ENCODE peak calls at places on chromosome 9, in eight cellular contexts. One of them, this sample, is unnamed.

GRCh38 chr9:69122391-69123141 is 51.5 kb upstream of the TJP2 start:
- DNase-seq in NCI-H82: no peak
- DNase-seq in dermis microvascular lymphatic vessel endothelial cell: peak
- DNase-seq in CD8-positive, alpha-beta T cell: no peak
- DNase-seq in lower leg skin: peak
- DNase-seq in amniotic stem cell: peak
- DNase-seq in activated CD4-positive, alpha-beta memory T cell treated with anti-CD3 and anti-CD28 coated beads, Interleukin-2, amount 10 ng/mL, durations not matched to agents 7 days and 5 days: no peak
- DNase-seq in stimulated activated CD8-positive, alpha-beta memory T cell treated with anti-CD3 and anti-CD28 coated beads, Interleukin-4, amount 100 ng/mL, for 48 hours: no peak
- DNase-seq in this sample: no peak

GRCh38 chr9:129932303-129933151 is 97.3 kb downstream of the USP20 start:
- DNase-seq in CD8-positive, alpha-beta T cell: no peak
- DNase-seq in dermis microvascular lymphatic vessel endothelial cell: peak
- DNase-seq in activated CD4-positive, alpha-beta memory T cell treated with anti-CD3 and anti-CD28 coated beads, Interleukin-2, amount 10 ng/mL, durations not matched to agents 7 days and 5 days: no peak
- DNase-seq in lower leg skin: no peak
- DNase-seq in NCI-H82: peak
- DNase-seq in amniotic stem cell: no peak
- DNase-seq in stimulated activated CD8-positive, alpha-beta memory T cell treated with anti-CD3 and anti-CD28 coated beads, Interleukin-4, amount 100 ng/mL, for 48 hours: no peak
- DNase-seq in this sample: no peak

GRCh38 chr9:15967068-15967467 is 414.2 kb downstream of the CCDC171 start:
- DNase-seq in stimulated activated CD8-positive, alpha-beta memory T cell treated with anti-CD3 and anti-CD28 coated beads, Interleukin-4, amount 100 ng/mL, for 48 hours: no peak
- DNase-seq in activated CD4-positive, alpha-beta memory T cell treated with anti-CD3 and anti-CD28 coated beads, Interleukin-2, amount 10 ng/mL, durations not matched to agents 7 days and 5 days: no peak
- DNase-seq in dermis microvascular lymphatic vessel endothelial cell: no peak
- DNase-seq in amniotic stem cell: no peak
- DNase-seq in CD8-positive, alpha-beta T cell: no peak
- DNase-seq in lower leg skin: no peak
- DNase-seq in NCI-H82: no peak
- DNase-seq in this sample: no peak

GRCh38 chr9:97579914-97580313 is 53.3 kb downstream of the TSTD2 start:
- DNase-seq in lower leg skin: no peak
- DNase-seq in NCI-H82: no peak
- DNase-seq in activated CD4-positive, alpha-beta memory T cell treated with anti-CD3 and anti-CD28 coated beads, Interleukin-2, amount 10 ng/mL, durations not matched to agents 7 days and 5 days: no peak
- DNase-seq in CD8-positive, alpha-beta T cell: no peak
- DNase-seq in dermis microvascular lymphatic vessel endothelial cell: no peak
- DNase-seq in amniotic stem cell: no peak
- DNase-seq in stimulated activated CD8-positive, alpha-beta memory T cell treated with anti-CD3 and anti-CD28 coated beads, Interleukin-4, amount 100 ng/mL, for 48 hours: no peak
- DNase-seq in this sample: no peak

GRCh38 chr9:34010979-34011378 is 37.7 kb downstream of the UBAP2 start:
- DNase-seq in activated CD4-positive, alpha-beta memory T cell treated with anti-CD3 and anti-CD28 coated beads, Interleukin-2, amount 10 ng/mL, durations not matched to agents 7 days and 5 days: no peak
- DNase-seq in NCI-H82: peak
- DNase-seq in lower leg skin: no peak
- DNase-seq in stimulated activated CD8-positive, alpha-beta memory T cell treated with anti-CD3 and anti-CD28 coated beads, Interleukin-4, amount 100 ng/mL, for 48 hours: no peak
- DNase-seq in CD8-positive, alpha-beta T cell: no peak
- DNase-seq in amniotic stem cell: no peak
- DNase-seq in dermis microvascular lymphatic vessel endothelial cell: peak
- DNase-seq in this sample: no peak

GRCh38 chr9:78462616-78463015 is 165.7 kb downstream of the PSAT1 start:
- DNase-seq in lower leg skin: no peak
- DNase-seq in NCI-H82: no peak
- DNase-seq in CD8-positive, alpha-beta T cell: no peak
- DNase-seq in dermis microvascular lymphatic vessel endothelial cell: no peak
- DNase-seq in activated CD4-positive, alpha-beta memory T cell treated with anti-CD3 and anti-CD28 coated beads, Interleukin-2, amount 10 ng/mL, durations not matched to agents 7 days and 5 days: no peak
- DNase-seq in stimulated activated CD8-positive, alpha-beta memory T cell treated with anti-CD3 and anti-CD28 coated beads, Interleukin-4, amount 100 ng/mL, for 48 hours: no peak
- DNase-seq in amniotic stem cell: no peak
- DNase-seq in this sample: no peak

GRCh38 chr9:130872912-130873503 is 23.6 kb downstream of the QRFP start:
- DNase-seq in NCI-H82: no peak
- DNase-seq in lower leg skin: no peak
- DNase-seq in stimulated activated CD8-positive, alpha-beta memory T cell treated with anti-CD3 and anti-CD28 coated beads, Interleukin-4, amount 100 ng/mL, for 48 hours: no peak
- DNase-seq in amniotic stem cell: no peak
- DNase-seq in CD8-positive, alpha-beta T cell: no peak
- DNase-seq in dermis microvascular lymphatic vessel endothelial cell: no peak
- DNase-seq in activated CD4-positive, alpha-beta memory T cell treated with anti-CD3 and anti-CD28 coated beads, Interleukin-2, amount 10 ng/mL, durations not matched to agents 7 days and 5 days: no peak
- DNase-seq in this sample: peak

GRCh38 chr9:28293691-28294090 is 720.4 kb upstream of the C9orf72 start:
- DNase-seq in dermis microvascular lymphatic vessel endothelial cell: no peak
- DNase-seq in NCI-H82: no peak
- DNase-seq in lower leg skin: no peak
- DNase-seq in amniotic stem cell: no peak
- DNase-seq in activated CD4-positive, alpha-beta memory T cell treated with anti-CD3 and anti-CD28 coated beads, Interleukin-2, amount 10 ng/mL, durations not matched to agents 7 days and 5 days: no peak
- DNase-seq in CD8-positive, alpha-beta T cell: no peak
- DNase-seq in stimulated activated CD8-positive, alpha-beta memory T cell treated with anti-CD3 and anti-CD28 coated beads, Interleukin-4, amount 100 ng/mL, for 48 hours: no peak
- DNase-seq in this sample: no peak

GRCh38 chr9:95317893-95318211 is 343 bp upstream of the FANCC start:
- DNase-seq in stimulated activated CD8-positive, alpha-beta memory T cell treated with anti-CD3 and anti-CD28 coated beads, Interleukin-4, amount 100 ng/mL, for 48 hours: no peak
- DNase-seq in CD8-positive, alpha-beta T cell: no peak
- DNase-seq in lower leg skin: no peak
- DNase-seq in dermis microvascular lymphatic vessel endothelial cell: no peak
- DNase-seq in amniotic stem cell: no peak
- DNase-seq in NCI-H82: no peak
- DNase-seq in activated CD4-positive, alpha-beta memory T cell treated with anti-CD3 and anti-CD28 coated beads, Interleukin-2, amount 10 ng/mL, durations not matched to agents 7 days and 5 days: no peak
- DNase-seq in this sample: no peak

GRCh38 chr9:127877566-127877998 is at the start of gene AK1:
- DNase-seq in amniotic stem cell: peak
- DNase-seq in lower leg skin: no peak
- DNase-seq in NCI-H82: peak
- DNase-seq in dermis microvascular lymphatic vessel endothelial cell: peak
- DNase-seq in CD8-positive, alpha-beta T cell: no peak
- DNase-seq in stimulated activated CD8-positive, alpha-beta memory T cell treated with anti-CD3 and anti-CD28 coated beads, Interleukin-4, amount 100 ng/mL, for 48 hours: no peak
- DNase-seq in activated CD4-positive, alpha-beta memory T cell treated with anti-CD3 and anti-CD28 coated beads, Interleukin-2, amount 10 ng/mL, durations not matched to agents 7 days and 5 days: no peak
- DNase-seq in this sample: peak

GRCh38 chr9:135978650-135979461 is 17.7 kb upstream of the UBAC1 start:
- DNase-seq in CD8-positive, alpha-beta T cell: peak
- DNase-seq in stimulated activated CD8-positive, alpha-beta memory T cell treated with anti-CD3 and anti-CD28 coated beads, Interleukin-4, amount 100 ng/mL, for 48 hours: no peak
- DNase-seq in amniotic stem cell: no peak
- DNase-seq in activated CD4-positive, alpha-beta memory T cell treated with anti-CD3 and anti-CD28 coated beads, Interleukin-2, amount 10 ng/mL, durations not matched to agents 7 days and 5 days: peak
- DNase-seq in dermis microvascular lymphatic vessel endothelial cell: no peak
- DNase-seq in NCI-H82: no peak
- DNase-seq in lower leg skin: no peak
- DNase-seq in this sample: peak